ENCODE peak calls at places on chromosomes 12 and 14, in six cellular contexts. X is lower lobe of right lung; I is GM12891; N is activated naive CD8-positive, alpha-beta T cell treated with anti-CD3 and anti-CD28 coated beads, Interleukin-2, amount 50 U/mL, for 16 hours; S is mesendoderm; D is activated naive CD4-positive, alpha-beta T cell treated with anti-CD3 and anti-CD28 coated beads, Interleukin-2, amount 10 ng/mL, durations not matched to agents 7 days and 5 days. V is an unnamed sample.

GRCh38 chr12:16300222-16300621 is 22.7 kb upstream of the SLC15A5 start:
- DNase-seq in X (no peak), I (no peak), N (no peak), S (peak; percentile 85), D (no peak), V (no peak)

GRCh38 chr14:31106768-31107167 is 80.6 kb upstream of the STRN3 start:
- DNase-seq in X (no peak), I (no peak), N (no peak), S (no peak), D (no peak), V (no peak)

GRCh38 chr12:7444076-7444475 is at the start of gene CD163L1:
- DNase-seq in X (no peak), I (no peak), N (no peak), S (no peak), D (no peak), V (no peak)

GRCh38 chr12:2449586-2449985 is 345.2 kb upstream of the FKBP4 start:
- DNase-seq in X (no peak), I (no peak), N (no peak), S (no peak), D (no peak), V (no peak)

GRCh38 chr12:54996235-54996634 is 11.7 kb upstream of the TESPA1 start:
- DNase-seq in X (no peak), I (no peak), N (no peak), S (no peak), D (no peak), V (no peak)

GRCh38 chr12:131389051-131390013 is 321.6 kb upstream of the SFSWAP start:
- DNase-seq in X (peak; percentile 27), I (no peak), N (no peak), S (no peak), D (no peak), V (no peak)

GRCh38 chr14:50362791-50363733 is 33.6 kb downstream of the CDKL1 start:
- DNase-seq in X (no peak), I (no peak), N (no peak), S (no peak), D (peak; percentile 60), V (no peak)

GRCh38 chr12:22409071-22409951 is 74.8 kb upstream of the ST8SIA1 start:
- DNase-seq in X (no peak), I (no peak), N (no peak), S (peak; percentile 34), D (no peak), V (no peak)

GRCh38 chr12:15256760-15257159 is 35.5 kb upstream of the RERG start:
- DNase-seq in X (no peak), I (no peak), N (no peak), S (no peak), D (no peak), V (no peak)

GRCh38 chr14:94558842-94559241 is 2.4 kb upstream of the SERPINA4 start:
- DNase-seq in X (no peak), I (no peak), N (no peak), S (no peak), D (no peak), V (no peak)

GRCh38 chr12:7989827-7990491 is 42.6 kb upstream of the FOXJ2 start:
- DNase-seq in X (peak; percentile 82), I (no peak), N (peak; percentile 12), S (peak; percentile 83), D (peak; percentile 79), V (no peak)

V was measured in 8988T.